ENCODE peak calls at places on chromosomes 1 and 21, in ten cellular contexts. H is AG04450, J is upper lobe of left lung, W is brain microvascular endothelial cell, M is upper lobe of right lung, V is BJ, U is cardiac fibroblast, N is omental fat pad, A is K562, O is heart left ventricle. Y is an unnamed sample.

GRCh38 chr1:112955678-112956502 is at the start of gene SLC16A1:
- DNase-seq in W (peak), M (peak), J (peak), A (peak), V (peak), N (peak), U (peak), O (peak), H (peak), Y (peak)

GRCh38 chr1:168709407-168709891 is 19.6 kb downstream of the DPT start:
- DNase-seq in W (peak), N (no peak), O (peak), U (peak), H (no peak), V (peak), M (no peak), A (no peak), J (no peak), Y (no peak)

GRCh38 chr1:44485229-44485932 is 80.3 kb downstream of the RNF220 start:
- DNase-seq in W (peak), U (peak), M (no peak), N (no peak), A (peak), V (peak), J (no peak), H (peak), O (peak), Y (no peak)

GRCh38 chr21:30233636-30234035 is 17.7 kb upstream of the CLDN8 start:
- DNase-seq in J (no peak), V (no peak), H (no peak), A (no peak), O (no peak), U (no peak), N (no peak), M (no peak), W (no peak), Y (no peak)

GRCh38 chr1:205800470-205800869 is 12.5 kb downstream of the SLC41A1 start:
- DNase-seq in U (no peak), V (no peak), W (no peak), M (no peak), H (no peak), A (no peak), N (no peak), J (peak), O (no peak), Y (no peak)

GRCh38 chr1:38336308-38336707 is 289.7 kb upstream of the POU3F1 start:
- DNase-seq in O (no peak), J (no peak), V (no peak), A (no peak), N (no peak), H (no peak), W (no peak), M (no peak), U (no peak), Y (no peak)

GRCh38 chr1:220652995-220653394 is 37.2 kb upstream of the C1orf115 start:
- DNase-seq in N (no peak), J (no peak), A (no peak), V (no peak), W (no peak), M (no peak), O (no peak), U (no peak), H (no peak), Y (no peak)

GRCh38 chr1:91819038-91819788 is 66.7 kb downstream of the TGFBR3 start:
- DNase-seq in O (no peak), V (no peak), A (peak), M (no peak), W (no peak), J (no peak), U (no peak), N (no peak), H (no peak), Y (no peak)

GRCh38 chr1:22808846-22809501 is 98.3 kb downstream of the EPHB2 start:
- DNase-seq in O (peak), H (peak), W (peak), N (no peak), U (peak), A (no peak), J (peak), M (no peak), V (peak), Y (no peak)

GRCh38 chr1:178530037-178530402 is 17.1 kb downstream of the TEX35 start:
- DNase-seq in V (no peak), O (no peak), J (no peak), H (no peak), A (no peak), M (no peak), N (no peak), W (peak), U (peak), Y (no peak)

GRCh38 chr1:54299037-54299436 is 99.1 kb downstream of the MRPL37 start:
- DNase-seq in J (no peak), M (no peak), H (no peak), O (peak), V (no peak), W (no peak), N (no peak), A (no peak), U (no peak), Y (no peak)

GRCh38 chr1:16017461-16018303 is at the start of gene HSPB7:
- DNase-seq in J (peak), O (peak), A (peak), H (no peak), U (peak), N (no peak), M (peak), W (peak), V (peak), Y (no peak)

GRCh38 chr1:17903386-17903785 is 148.3 kb downstream of the ACTL8 start:
- DNase-seq in V (no peak), N (no peak), H (no peak), A (no peak), M (peak), J (no peak), U (no peak), W (no peak), O (no peak), Y (no peak)

GRCh38 chr1:113579256-113580018 is 179.8 kb downstream of the PHTF1 start:
- DNase-seq in V (no peak), N (no peak), H (no peak), O (no peak), M (no peak), U (peak), W (no peak), A (no peak), J (no peak), Y (no peak)

GRCh38 chr1:232422901-232423300 is 207.0 kb downstream of the SIPA1L2 start:
- DNase-seq in V (no peak), N (no peak), U (peak), H (no peak), W (no peak), M (no peak), J (no peak), O (no peak), A (no peak), Y (no peak)

GRCh38 chr1:28173151-28173979 is 3.1 kb downstream of the PTAFR start:
- DNase-seq in V (no peak), W (no peak), A (no peak), M (no peak), U (peak), H (no peak), J (no peak), O (no peak), N (no peak), Y (no peak)

GRCh38 chr1:1050577-1051052 is 23.5 kb downstream of the RNF223 start:
- DNase-seq in M (no peak), O (no peak), J (peak), A (no peak), V (no peak), W (no peak), N (no peak), U (no peak), H (no peak), Y (no peak)

GRCh38 chr1:188723332-188724020 is 1754.2 kb downstream of the BRINP3 start:
- DNase-seq in A (no peak), H (no peak), W (no peak), N (no peak), J (no peak), O (no peak), M (no peak), V (no peak), U (no peak), Y (no peak)

GRCh38 chr1:47507921-47508894 is 70.4 kb downstream of the FOXD2 start:
- DNase-seq in H (no peak), J (peak), U (no peak), M (peak), A (peak), W (no peak), V (no peak), N (no peak), O (peak), Y (no peak)

GRCh38 chr1:31381394-31382287 is 8.8 kb upstream of the FABP3 start:
- DNase-seq in V (no peak), N (no peak), A (no peak), W (no peak), J (no peak), M (no peak), O (peak), U (peak), H (no peak), Y (no peak)

GRCh38 chr1:1630191-1630964 is 1.6 kb upstream of the MMP23B start:
- DNase-seq in U (peak), H (no peak), W (peak), O (peak), M (peak), N (no peak), J (peak), A (no peak), V (no peak), Y (peak)

GRCh38 chr1:59619576-59619975 is 195.2 kb upstream of the HOOK1 start:
- DNase-seq in O (no peak), W (no peak), H (no peak), U (no peak), V (no peak), J (no peak), A (no peak), M (no peak), N (no peak), Y (no peak)

GRCh38 chr21:36699026-36699545 is at the start of gene SIM2:
- DNase-seq in V (no peak), N (no peak), J (no peak), A (no peak), M (peak), O (no peak), U (no peak), W (no peak), H (no peak), Y (no peak)

GRCh38 chr1:173554541-173555250 is 48.2 kb downstream of the SLC9C2 start:
- DNase-seq in W (no peak), O (no peak), V (no peak), H (no peak), N (no peak), J (peak), M (no peak), A (no peak), U (peak), Y (no peak)

GRCh38 chr1:215557504-215557903 is 9.6 kb upstream of the KCTD3 start:
- DNase-seq in W (no peak), V (no peak), O (no peak), J (no peak), A (no peak), U (no peak), N (no peak), H (no peak), M (no peak), Y (no peak)

GRCh38 chr1:53740621-53741105 is 1.7 kb upstream of the GLIS1 start:
- DNase-seq in O (no peak), J (no peak), M (no peak), U (peak), A (no peak), H (no peak), N (no peak), W (peak), V (no peak), Y (no peak)

GRCh38 chr1:91173379-91173890 is 151.6 kb upstream of the ZNF644 start:
- DNase-seq in V (no peak), N (no peak), M (no peak), H (no peak), U (no peak), A (no peak), W (no peak), J (no peak), O (no peak), Y (no peak)

GRCh38 chr1:109490029-109490933 is 3.6 kb upstream of the CYB561D1 start:
- DNase-seq in A (peak), H (no peak), M (no peak), W (peak), V (no peak), J (peak), O (peak), N (peak), U (peak), Y (no peak)

GRCh38 chr1:156420209-156421061 is 51.4 kb downstream of the RHBG start:
- DNase-seq in A (no peak), U (no peak), V (no peak), H (no peak), O (no peak), N (no peak), J (peak), W (no peak), M (no peak), Y (no peak)

GRCh38 chr1:29303201-29304024 is 67.1 kb downstream of the PTPRU start:
- DNase-seq in O (no peak), U (no peak), N (no peak), J (no peak), A (no peak), W (no peak), H (no peak), V (no peak), M (no peak), Y (no peak)

GRCh38 chr1:3688356-3688755 is 36.0 kb downstream of the TP73 start:
- DNase-seq in A (peak), N (no peak), U (no peak), V (no peak), J (peak), H (no peak), M (no peak), O (no peak), W (no peak), Y (no peak)

GRCh38 chr1:183159960-183160359 is 26.1 kb upstream of the LAMC2 start:
- DNase-seq in H (no peak), O (no peak), N (no peak), V (no peak), A (peak), J (no peak), W (no peak), U (peak), M (peak), Y (peak)

DNA sequence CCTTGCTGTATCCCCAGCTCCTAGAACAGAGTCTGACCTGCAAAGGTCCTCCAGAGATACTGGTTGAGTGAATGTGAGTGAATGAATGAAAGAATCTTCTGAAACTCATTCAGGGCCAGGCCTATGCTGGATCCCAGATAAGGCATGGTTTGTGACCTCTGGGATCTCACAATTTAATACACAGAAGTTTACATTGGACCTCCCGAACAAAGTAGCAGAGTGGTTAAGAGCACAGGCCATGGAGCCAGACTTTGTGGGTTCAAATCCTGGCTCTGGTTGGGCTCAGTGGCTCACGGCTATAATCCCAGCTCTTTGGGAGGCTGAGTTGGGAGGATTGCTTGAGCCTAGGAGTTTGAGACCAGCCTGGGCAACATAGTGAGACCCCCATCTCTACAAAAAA is 50.8 kb upstream of the CTPS1 start:
- DNase-seq in H (no peak), U (no peak), O (no peak), V (no peak), M (no peak), W (no peak), J (no peak), A (no peak), N (no peak), Y (no peak)
- TF ChIP-seq CTCF in H (no peak), U (no peak), O (no peak), V (no peak), M (no peak), W (no peak), J (no peak), A (no peak), N (no peak), Y (no peak)

GRCh38 chr1:45686081-45687013 is at the start of gene GPBP1L1:
- DNase-seq in O (peak), M (peak), J (peak), N (peak), A (peak), U (peak), H (peak), V (peak), W (peak), Y (peak)
- TF ChIP-seq CTCF in O (no peak), M (no peak), J (no peak), N (no peak), A (peak), U (no peak), H (no peak), V (no peak), W (no peak), Y (peak)

GRCh38 chr1:159949891-159950480 is 4.1 kb downstream of the SLAMF9 start:
- DNase-seq in H (no peak), O (no peak), N (no peak), M (no peak), U (no peak), J (no peak), A (no peak), W (no peak), V (no peak), Y (no peak)
- TF ChIP-seq CTCF in H (no peak), O (no peak), N (no peak), M (no peak), U (no peak), J (no peak), A (no peak), W (no peak), V (no peak), Y (no peak)

DNA sequence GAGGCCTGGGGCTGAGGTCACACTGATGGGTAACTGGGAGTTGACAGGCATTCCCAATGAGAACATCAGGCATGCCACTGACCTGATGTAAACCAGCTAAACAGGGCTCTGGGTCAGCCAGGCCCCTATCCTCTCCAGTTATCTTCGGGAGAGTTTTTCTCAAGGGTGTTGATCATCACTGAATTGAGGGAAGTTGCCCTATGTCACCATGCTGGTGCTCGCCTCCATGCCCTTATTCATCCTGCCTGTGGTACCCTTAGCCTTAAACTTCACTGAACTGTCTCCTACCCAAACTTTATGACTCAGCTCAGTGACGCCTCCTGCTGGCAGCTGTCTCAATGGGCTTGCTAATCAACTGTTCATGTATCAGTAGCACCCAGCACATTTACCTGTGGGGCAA is 80.7 kb upstream of the TNR start:
- DNase-seq in W (no peak), H (no peak), U (no peak), A (peak), O (peak), M (no peak), J (no peak), V (no peak), N (no peak), Y (no peak)
- TF ChIP-seq CTCF in W (no peak), H (no peak), U (no peak), A (peak), O (peak), M (peak), J (no peak), V (no peak), N (no peak), Y (peak)

GRCh38 chr21:45227735-45228134 is 60.0 kb downstream of the POFUT2 start:
- DNase-seq in N (no peak), A (no peak), V (no peak), M (no peak), O (no peak), J (peak), W (no peak), H (no peak), U (no peak), Y (no peak)
- TF ChIP-seq CTCF in N (no peak), A (no peak), V (no peak), M (no peak), O (no peak), J (no peak), W (peak), H (no peak), U (peak), Y (no peak)

GRCh38 chr21:26840912-26841311 is 4.3 kb downstream of the ADAMTS1 start:
- DNase-seq in W (peak), H (no peak), O (peak), V (no peak), A (no peak), U (peak), J (no peak), N (no peak), M (no peak), Y (no peak)
- TF ChIP-seq CTCF in W (peak), H (no peak), O (no peak), V (peak), A (no peak), U (no peak), J (no peak), N (no peak), M (no peak), Y (no peak)

DNA sequence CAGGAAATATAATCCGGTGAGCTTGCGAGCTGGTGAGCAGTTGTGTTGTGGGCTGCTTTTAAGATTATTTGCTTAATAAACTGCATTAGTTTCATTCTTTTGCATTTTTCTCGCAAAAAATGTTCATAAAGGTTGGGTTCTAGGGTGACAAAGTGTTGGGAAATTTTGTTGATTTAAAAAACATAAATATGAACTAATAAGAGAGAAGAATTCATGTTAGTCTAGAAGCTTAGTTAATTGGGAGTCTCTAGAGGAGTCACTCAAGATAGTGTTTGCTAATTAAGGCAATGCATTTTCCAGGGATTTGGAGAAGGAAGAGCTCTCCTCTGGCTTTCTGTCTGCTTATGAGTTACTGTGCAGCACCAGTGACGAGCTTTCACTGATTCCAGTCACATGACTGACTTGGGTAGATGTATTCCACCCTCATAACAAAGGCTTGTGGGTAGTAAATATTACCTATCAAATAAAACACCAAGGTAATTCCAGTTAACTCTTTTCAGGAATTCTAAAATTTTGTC is 417.0 kb downstream of the PTBP2 start:
- DNase-seq in M (no peak), U (no peak), A (no peak), O (no peak), J (no peak), H (no peak), W (no peak), V (no peak), N (no peak), Y (no peak)
- TF ChIP-seq CTCF in M (no peak), U (no peak), A (no peak), O (no peak), J (no peak), H (no peak), W (no peak), V (no peak), N (no peak), Y (peak)

DNA sequence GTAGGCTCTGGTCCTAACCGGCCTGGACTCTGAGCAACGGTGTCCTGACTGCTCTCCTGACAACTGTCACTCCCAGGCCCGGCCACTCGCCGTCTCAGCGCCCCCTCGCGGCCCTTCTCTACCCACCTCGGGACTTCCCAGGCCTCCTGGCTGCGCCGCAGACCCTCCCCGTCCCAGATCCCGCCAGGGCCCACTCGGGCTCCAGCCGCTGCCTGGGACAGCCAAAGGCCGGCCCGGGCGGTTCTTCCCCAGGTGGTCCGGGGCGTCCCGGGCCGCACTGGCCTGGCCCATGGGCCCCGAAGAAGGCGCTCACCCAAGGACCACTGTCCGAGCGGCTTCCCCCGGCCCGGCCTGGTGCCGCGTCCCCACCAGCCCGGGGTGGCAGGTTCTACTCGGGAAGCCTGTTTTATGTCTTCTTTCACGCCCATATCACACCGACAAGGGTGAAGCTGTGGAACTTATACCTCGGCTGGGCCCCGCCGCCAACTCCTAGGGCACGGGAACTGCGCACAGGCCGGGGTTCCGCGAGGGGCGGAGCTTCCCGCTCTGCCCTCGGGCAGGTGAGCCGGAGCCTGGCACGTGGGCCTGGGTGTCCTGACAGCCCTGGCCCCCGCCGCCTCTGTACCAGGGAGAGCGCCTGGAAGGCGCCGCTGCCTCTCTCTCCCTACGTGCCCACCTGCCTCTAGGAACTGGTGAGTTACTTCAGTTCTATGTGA is 138.3 kb downstream of the TTLL7 start:
- DNase-seq in M (peak), A (peak), O (peak), N (peak), V (no peak), W (peak), U (peak), H (no peak), J (peak), Y (peak)
- TF ChIP-seq CTCF in M (peak), A (peak), O (peak), N (no peak), V (no peak), W (peak), U (peak), H (peak), J (peak), Y (peak)